ENCODE peak calls at places on chromosome 5, in eight cellular contexts. D is mammary epithelial cell, G is MM.1S, W is hepatocyte, Y is keratinocyte, K is HepG2, M is GM23248, C is neural progenitor cell. A is an unnamed sample.

GRCh38 chr5:170070556-170071412 is 34.9 kb upstream of the FOXI1 start:
- DNase-seq in C (peak; percentile 88), K (no peak), W (peak; percentile 72), G (no peak), M (peak; percentile 77), D (peak; percentile 9), Y (no peak), A (peak; percentile 46)

GRCh38 chr5:136729901-136730355 is 364.6 kb upstream of the TRPC7 start:
- DNase-seq in Y (no peak), M (peak; percentile 93), K (no peak), C (no peak), G (no peak), W (peak; percentile 69), D (peak; percentile 4), A (no peak)

GRCh38 chr5:127358274-127358673 is 67.7 kb downstream of the MEGF10 start:
- DNase-seq in C (no peak), Y (no peak), M (peak; percentile 70), W (no peak), D (no peak), K (no peak), G (no peak), A (no peak)

GRCh38 chr5:105033642-105034217 is 1471.1 kb upstream of the NUDT12 start:
- DNase-seq in D (no peak), C (no peak), K (no peak), W (peak; percentile 43), Y (no peak), G (no peak), M (no peak), A (no peak)

GRCh38 chr5:122882836-122883235 is 37.4 kb downstream of the SNX24 start:
- DNase-seq in Y (no peak), M (peak; percentile 75), D (peak; percentile 55), C (no peak), G (no peak), K (no peak), W (no peak), A (no peak)

GRCh38 chr5:60883229-60883628 is 39.2 kb upstream of the ELOVL7 start:
- DNase-seq in D (peak; percentile 5), W (peak; percentile 10), M (peak; percentile 3), C (no peak), K (peak; percentile 29), G (peak; percentile 23), Y (no peak), A (no peak)

GRCh38 chr5:83095973-83096539 is 18.7 kb downstream of the XRCC4 start:
- DNase-seq in D (peak; percentile 80), Y (peak; percentile 42), K (peak; percentile 28), M (peak; percentile 94), G (no peak), W (peak; percentile 67), C (no peak), A (no peak)

GRCh38 chr5:54822331-54822700 is 163.1 kb downstream of the ESM1 start:
- DNase-seq in Y (no peak), W (no peak), D (no peak), K (no peak), G (no peak), C (no peak), M (no peak), A (no peak)

GRCh38 chr5:37355161-37355560 is 15.7 kb downstream of the NUP155 start:
- DNase-seq in G (no peak), K (no peak), D (no peak), C (no peak), W (no peak), Y (no peak), M (no peak), A (no peak)

GRCh38 chr5:56094579-56095361 is 100.0 kb upstream of the IL6ST start:
- DNase-seq in G (no peak), M (no peak), Y (no peak), D (no peak), W (no peak), C (no peak), K (no peak), A (no peak)

GRCh38 chr5:153233933-153234332 is 256.5 kb upstream of the GRIA1 start:
- DNase-seq in G (no peak), W (no peak), C (no peak), K (no peak), Y (no peak), D (no peak), M (no peak), A (no peak)

GRCh38 chr5:29758986-29759421 is 1434.5 kb upstream of the CDH6 start:
- DNase-seq in K (peak; percentile 97), M (no peak), Y (no peak), W (peak; percentile 73), G (peak; percentile 28), D (no peak), C (peak; percentile 64), A (no peak)

GRCh38 chr5:14121552-14121951 is 21.6 kb upstream of the TRIO start:
- DNase-seq in Y (no peak), K (no peak), W (no peak), C (no peak), G (no peak), M (no peak), D (no peak), A (no peak)

GRCh38 chr5:72021651-72022357 is 85.5 kb upstream of the MAP1B start:
- DNase-seq in D (no peak), W (no peak), Y (no peak), C (no peak), G (no peak), K (no peak), M (no peak), A (no peak)

GRCh38 chr5:112289465-112289864 is 129.6 kb downstream of the EPB41L4A start:
- DNase-seq in G (no peak), K (no peak), C (no peak), D (peak; percentile 1), M (no peak), W (no peak), Y (no peak), A (no peak)

GRCh38 chr5:72951850-72952468 is 3.9 kb upstream of the FCHO2 start:
- DNase-seq in G (no peak), W (no peak), K (no peak), Y (no peak), M (peak; percentile 87), C (no peak), D (peak; percentile 81), A (no peak)

GRCh38 chr5:135578685-135579341 is at the start of gene CXCL14:
- DNase-seq in D (peak; percentile 81), G (no peak), C (peak; percentile 87), W (peak; percentile 74), Y (no peak), M (peak; percentile 88), K (no peak), A (no peak)

GRCh38 chr5:162558120-162558519 is 490.5 kb downstream of the GABRG2 start:
- DNase-seq in Y (no peak), D (no peak), M (no peak), W (no peak), G (peak; percentile 28), C (no peak), K (no peak), A (no peak)

DNA sequence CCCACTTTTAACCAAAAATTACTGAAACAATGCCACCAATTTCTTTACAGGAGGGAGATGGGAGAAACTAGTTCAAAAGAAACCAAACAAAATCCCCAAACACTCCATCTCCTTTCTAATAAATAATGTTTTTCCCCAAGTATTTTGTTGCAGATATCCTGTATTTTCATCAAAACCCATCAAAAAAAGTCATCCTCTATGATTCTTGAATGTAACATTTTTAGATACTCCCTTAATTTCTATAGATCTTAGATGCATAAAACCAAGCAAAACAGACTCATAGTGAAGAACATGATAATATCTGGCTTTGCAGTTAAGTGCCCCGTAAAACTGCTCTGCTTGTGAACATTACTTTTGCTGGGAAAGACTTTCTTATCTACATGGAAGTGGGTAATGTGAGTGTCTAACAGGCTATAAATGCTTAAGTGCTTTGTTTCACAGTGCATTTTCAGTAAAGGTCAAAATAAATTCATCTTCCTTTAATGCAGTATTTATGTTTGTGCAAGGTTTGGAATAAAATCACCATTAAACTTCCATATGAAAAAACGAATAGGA is 77.3 kb upstream of the TBCA start:
- DNase-seq in D (no peak), W (no peak), G (no peak), C (no peak), Y (no peak), K (no peak), M (peak; percentile 10), A (no peak)
- H3K4me2 ChIP-seq in D (no peak overlapping the region), W (peak overlapping the region; percentile 100), G (no peak overlapping the region), C (no peak overlapping the region), Y (no peak overlapping the region), K (no peak overlapping the region), M (peak overlapping the region; percentile 99), A (peak overlapping the region; percentile 62)

GRCh38 chr5:146475906-146476305 is 28.8 kb downstream of the TCERG1 start:
- DNase-seq in K (no peak), C (no peak), D (no peak), W (no peak), Y (no peak), M (no peak), G (no peak), A (no peak)

GRCh38 chr5:146475190-146475801 is 28.2 kb downstream of the TCERG1 start:
- DNase-seq in D (no peak), M (peak; percentile 21), G (no peak), C (no peak), Y (no peak), W (no peak), K (no peak), A (no peak)

DNA sequence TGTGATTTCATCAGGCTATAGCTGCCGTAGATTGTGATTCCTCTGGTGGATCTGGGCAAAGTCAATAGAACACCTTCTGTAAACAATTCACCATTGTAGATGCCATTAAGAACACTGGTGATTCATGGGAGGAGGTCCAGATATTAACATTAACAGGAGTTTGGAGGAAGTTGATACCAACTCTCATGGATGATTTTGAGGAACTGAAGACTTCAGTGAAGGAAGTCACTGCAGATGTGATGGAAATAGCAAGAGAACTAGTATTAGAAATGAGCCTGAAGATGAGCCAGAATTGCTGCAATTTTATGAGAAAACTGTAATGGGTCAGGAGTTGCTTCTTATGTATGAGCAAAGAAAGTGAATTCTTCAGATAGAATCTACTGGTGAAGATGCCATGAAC is 26.9 kb downstream of the TCERG1 start:
- DNase-seq in Y (no peak), D (no peak), G (no peak), C (no peak), K (no peak), W (no peak), M (no peak), A (no peak)
- H3K79me2 ChIP-seq in Y (peaks cover 7% of the 10 kb centered on the region), D (peaks cover 31% of the 10 kb centered on the region), G (peaks cover 11% of the 10 kb centered on the region), C (no peaks in the 10 kb centered on the region), K (peaks cover 2% of the 10 kb centered on the region), W (peaks cover 14% of the 10 kb centered on the region), M (peaks cover 35% of the 10 kb centered on the region), A (peaks cover 20% of the 10 kb centered on the region)

DNA sequence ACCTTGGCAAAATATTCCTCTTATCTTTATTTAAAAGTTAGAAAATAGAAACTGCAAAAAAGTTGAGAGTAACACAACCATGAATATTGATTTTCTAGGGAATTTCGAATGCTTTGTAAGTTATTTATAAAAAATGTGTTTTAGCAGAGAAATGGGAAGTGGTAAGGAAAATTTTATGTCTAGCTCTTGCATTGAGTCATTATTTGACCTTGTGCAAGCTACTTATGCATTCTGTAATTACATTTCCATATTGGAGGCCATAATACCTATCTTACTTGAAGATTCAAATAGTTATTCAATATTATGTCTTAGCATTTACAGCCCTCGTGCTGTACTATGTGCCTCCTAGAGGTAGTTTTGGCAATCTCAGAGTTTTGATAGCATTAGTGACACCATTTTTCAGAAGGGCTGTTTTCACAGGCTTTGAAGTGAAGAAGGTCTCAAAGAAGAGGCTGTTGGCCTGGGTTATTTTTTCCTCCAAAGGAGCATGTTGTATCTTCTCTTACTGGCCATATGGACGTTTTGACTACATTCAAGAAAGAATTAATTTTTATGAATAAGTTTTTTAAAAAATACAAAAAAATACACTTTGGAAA is 7.4 kb upstream of the DAP start:
- DNase-seq in W (no peak), K (no peak), G (no peak), M (no peak), C (no peak), Y (no peak), D (no peak), A (no peak)
- H3K9me3 ChIP-seq in W (no peaks in the 10 kb centered on the region), K (no peaks in the 10 kb centered on the region), G (no peaks in the 10 kb centered on the region), M (no peaks in the 10 kb centered on the region), C (no peaks in the 10 kb centered on the region), Y (no peaks in the 10 kb centered on the region), D (no peaks in the 10 kb centered on the region), A (no peaks in the 10 kb centered on the region)

GRCh38 chr5:174765540-174765939 is 41.2 kb downstream of the MSX2 start:
- DNase-seq in G (no peak), C (no peak), W (no peak), K (no peak), D (no peak), M (no peak), Y (no peak), A (no peak)
- H3K4me2 ChIP-seq in G (no peak overlapping the region), C (no peak overlapping the region), W (no peak overlapping the region), K (no peak overlapping the region), D (no peak overlapping the region), M (no peak overlapping the region), Y (no peak overlapping the region), A (no peak overlapping the region)

A was measured in DND-41.